ENCODE peak calls at places on chromosome 15, in four cellular contexts. L is OCI-LY7, N is GM04503, W is posterior vena cava. J is an unnamed sample.

GRCh38 chr15:76711351-76711827 is 193.8 kb downstream of the SCAPER start:
- DNase-seq in W (no peak), N (no peak), L (peak; percentile 24), J (no peak)

GRCh38 chr15:39365873-39366272 is 215.0 kb upstream of the THBS1 start:
- DNase-seq in L (no peak), N (no peak), W (no peak), J (no peak)

GRCh38 chr15:58306591-58307312 is 125.0 kb upstream of the LIPC start:
- DNase-seq in W (no peak), L (no peak), N (no peak), J (no peak)

GRCh38 chr15:43794269-43795037 is 2.3 kb downstream of the SERF2 start:
- DNase-seq in N (no peak), L (no peak), W (no peak), J (no peak)

GRCh38 chr15:50181206-50181982 is 602 bp upstream of the SLC27A2 start:
- DNase-seq in N (no peak), W (no peak), L (no peak), J (no peak)

GRCh38 chr15:51647128-51647562 is 24.6 kb upstream of the DMXL2 start:
- DNase-seq in W (no peak), L (peak; percentile 3), N (peak; percentile 28), J (no peak)

GRCh38 chr15:51750942-51751686 is at the start of gene TMOD2:
- DNase-seq in L (no peak), W (no peak), N (no peak), J (peak; percentile 52)

GRCh38 chr15:61750271-61751084 is 309.8 kb downstream of the VPS13C start:
- DNase-seq in L (no peak), W (no peak), N (no peak), J (no peak)

GRCh38 chr15:58491499-58492202 is 59.9 kb downstream of the LIPC start:
- DNase-seq in L (no peak), W (no peak), N (no peak), J (no peak)

GRCh38 chr15:98599911-98600685 is 48.2 kb upstream of the IGF1R start:
- DNase-seq in W (no peak), N (peak; percentile 11), L (peak; percentile 26), J (peak; percentile 28)

GRCh38 chr15:67244966-67245478 is 9.4 kb downstream of the AAGAB start:
- DNase-seq in W (no peak), L (no peak), N (peak; percentile 43), J (no peak)

GRCh38 chr15:40421246-40422157 is 15.9 kb downstream of the IVD start:
- DNase-seq in L (peak; percentile 58), N (no peak), W (peak; percentile 94), J (peak; percentile 73)

GRCh38 chr15:55742927-55743614 is at the start of gene PRTG:
- DNase-seq in L (no peak), N (no peak), W (peak; percentile 91), J (no peak)

GRCh38 chr15:58077427-58077826 is 11.9 kb upstream of the ALDH1A2 start:
- DNase-seq in N (no peak), L (peak; percentile 5), W (no peak), J (no peak)

GRCh38 chr15:74964794-74965193 is 8.2 kb upstream of the RPP25 start:
- DNase-seq in W (no peak), L (no peak), N (no peak), J (no peak)

GRCh38 chr15:30065025-30065801 is 17.5 kb upstream of the GOLGA8J start:
- DNase-seq in L (no peak), W (no peak), N (peak; percentile 75), J (no peak)

GRCh38 chr15:43966646-43967045 is 139.8 kb downstream of the WDR76 start:
- DNase-seq in N (no peak), W (no peak), L (no peak), J (no peak)

GRCh38 chr15:90873998-90874605 is 5.7 kb downstream of the FURIN start:
- DNase-seq in N (no peak), L (no peak), W (no peak), J (no peak)

GRCh38 chr15:72521682-72522081 is 47.6 kb downstream of the ARIH1 start:
- DNase-seq in W (no peak), N (no peak), L (no peak), J (no peak)

GRCh38 chr15:80507638-80508316 is 103.6 kb downstream of the ARNT2 start:
- DNase-seq in W (no peak), N (peak; percentile 99), L (no peak), J (no peak)

GRCh38 chr15:73658645-73659044 is 25.5 kb upstream of the NPTN start:
- DNase-seq in L (no peak), N (no peak), W (no peak), J (no peak)

GRCh38 chr15:96273317-96274086 is 57.0 kb upstream of the NR2F2 start:
- DNase-seq in N (peak; percentile 83), W (no peak), L (no peak), J (no peak)

GRCh38 chr15:23532019-23532418 is 33.5 kb upstream of the MKRN3 start:
- DNase-seq in W (no peak), L (no peak), N (peak; percentile 4), J (no peak)

GRCh38 chr15:94270570-94270969 is 39.2 kb downstream of the MCTP2 start:
- DNase-seq in W (no peak), N (no peak), L (no peak), J (no peak)

GRCh38 chr15:72722071-72722696 is 36.2 kb downstream of the BBS4 start:
- DNase-seq in L (peak; percentile 69), W (peak; percentile 84), N (no peak), J (peak; percentile 71)

GRCh38 chr15:66452421-66452820 is 45.1 kb downstream of the SNAPC5 start:
- DNase-seq in L (no peak), W (no peak), N (no peak), J (no peak)

GRCh38 chr15:91271565-91272153 is 171.6 kb downstream of the SV2B start:
- DNase-seq in L (peak; percentile 73), W (no peak), N (no peak), J (peak; percentile 47)

GRCh38 chr15:57554063-57554820 is 37.5 kb upstream of the MYZAP start:
- DNase-seq in L (no peak), N (no peak), W (no peak), J (no peak)

J was measured in CD8-positive, alpha-beta T cell.